ENCODE peak calls at places on chromosome 19, in five cellular contexts. One of them, this sample, is unnamed. For H3K4me1, the result is how much of the 10 kb centered on the place peaks cover.

GRCh38 chr19:4064551-4065260 is 2.0 kb downstream of the ZBTB7A start:
- DNase-seq in tibial nerve: no peak
- DNase-seq in DND-41: peak
- DNase-seq in heart right ventricle: peak
- DNase-seq in kidney: peak
- DNase-seq in this sample: peak

GRCh38 chr19:46480409-46480808 is 9.0 kb upstream of the PNMA8A start:
- DNase-seq in tibial nerve: no peak
- DNase-seq in DND-41: no peak
- DNase-seq in heart right ventricle: no peak
- DNase-seq in kidney: peak
- DNase-seq in this sample: no peak

GRCh38 chr19:6679139-6679538 is 9.2 kb upstream of the TNFSF14 start:
- DNase-seq in tibial nerve: no peak
- DNase-seq in DND-41: no peak
- DNase-seq in heart right ventricle: no peak
- DNase-seq in kidney: no peak
- DNase-seq in this sample: no peak

GRCh38 chr19:13150919-13151604 is 851 bp downstream of the IER2 start:
- DNase-seq in tibial nerve: no peak
- DNase-seq in DND-41: peak
- DNase-seq in heart right ventricle: no peak
- DNase-seq in kidney: no peak
- DNase-seq in this sample: peak

GRCh38 chr19:2977686-2978466 is 512 bp downstream of the TLE6 start:
- DNase-seq in tibial nerve: no peak
- DNase-seq in DND-41: no peak
- DNase-seq in heart right ventricle: no peak
- DNase-seq in kidney: no peak
- DNase-seq in this sample: no peak

GRCh38 chr19:4049432-4049831 is 17.3 kb downstream of the ZBTB7A start:
- DNase-seq in tibial nerve: no peak
- DNase-seq in DND-41: no peak
- DNase-seq in heart right ventricle: peak
- DNase-seq in kidney: no peak
- DNase-seq in this sample: no peak

GRCh38 chr19:43465468-43466120 is at the start of gene LYPD3:
- DNase-seq in tibial nerve: no peak
- DNase-seq in DND-41: no peak
- DNase-seq in heart right ventricle: peak
- DNase-seq in kidney: peak
- DNase-seq in this sample: peak

GRCh38 chr19:17125728-17126677 is 50.4 kb downstream of the MYO9B start:
- DNase-seq in tibial nerve: no peak
- DNase-seq in DND-41: peak
- DNase-seq in heart right ventricle: peak
- DNase-seq in kidney: peak
- DNase-seq in this sample: no peak

GRCh38 chr19:897442-898039 is 4.3 kb downstream of the RNU6-9 start:
- DNase-seq in tibial nerve: no peak
- DNase-seq in DND-41: no peak
- DNase-seq in heart right ventricle: no peak
- DNase-seq in kidney: no peak
- DNase-seq in this sample: no peak

GRCh38 chr19:6260912-6261636 is 18.7 kb downstream of the MLLT1 start:
- DNase-seq in tibial nerve: no peak
- DNase-seq in DND-41: peak
- DNase-seq in heart right ventricle: no peak
- DNase-seq in kidney: no peak
- DNase-seq in this sample: no peak

GRCh38 chr19:12596485-12596884 is 14.1 kb downstream of the ZNF490 start:
- DNase-seq in tibial nerve: no peak
- DNase-seq in DND-41: no peak
- DNase-seq in heart right ventricle: no peak
- DNase-seq in kidney: no peak
- DNase-seq in this sample: no peak

GRCh38 chr19:10027158-10027997 is 14.1 kb downstream of the RDH8 start:
- DNase-seq in tibial nerve: peak
- DNase-seq in DND-41: peak
- DNase-seq in heart right ventricle: peak
- DNase-seq in kidney: peak
- DNase-seq in this sample: peak

GRCh38 chr19:5085566-5085965 is 116.7 kb downstream of the KDM4B start:
- DNase-seq in tibial nerve: no peak
- DNase-seq in DND-41: no peak
- DNase-seq in heart right ventricle: no peak
- DNase-seq in kidney: no peak
- DNase-seq in this sample: no peak

GRCh38 chr19:5089283-5089682 is 120.4 kb downstream of the KDM4B start:
- DNase-seq in tibial nerve: no peak
- DNase-seq in DND-41: no peak
- DNase-seq in heart right ventricle: no peak
- DNase-seq in kidney: no peak
- DNase-seq in this sample: no peak

GRCh38 chr19:5086232-5086631 is 117.3 kb downstream of the KDM4B start:
- DNase-seq in tibial nerve: no peak
- DNase-seq in DND-41: no peak
- DNase-seq in heart right ventricle: no peak
- DNase-seq in kidney: no peak
- DNase-seq in this sample: no peak

GRCh38 chr19:5083547-5083965 is 114.6 kb downstream of the KDM4B start:
- DNase-seq in tibial nerve: no peak
- DNase-seq in DND-41: no peak
- DNase-seq in heart right ventricle: no peak
- DNase-seq in kidney: no peak
- DNase-seq in this sample: no peak

GRCh38 chr19:5086725-5087439 is 118.0 kb downstream of the KDM4B start:
- DNase-seq in tibial nerve: no peak
- DNase-seq in DND-41: no peak
- DNase-seq in heart right ventricle: no peak
- DNase-seq in kidney: no peak
- DNase-seq in this sample: no peak
- TF ChIP-seq CTCF in tibial nerve: no peak
- TF ChIP-seq CTCF in DND-41: no peak
- TF ChIP-seq CTCF in heart right ventricle: no peak
- TF ChIP-seq CTCF in kidney: no peak
- TF ChIP-seq CTCF in this sample: no peak

GRCh38 chr19:54461201-54462071 is 2.1 kb downstream of the LENG9 start:
- DNase-seq in tibial nerve: no peak
- DNase-seq in DND-41: no peak
- DNase-seq in heart right ventricle: no peak
- DNase-seq in kidney: peak
- DNase-seq in this sample: no peak
- H3K4me1 ChIP-seq in tibial nerve: half or more
- H3K4me1 ChIP-seq in DND-41: under half
- H3K4me1 ChIP-seq in heart right ventricle: under half
- H3K4me1 ChIP-seq in kidney: under half
- H3K4me1 ChIP-seq in this sample: under half

GRCh38 chr19:18587962-18588610 is 512 bp upstream of the REX1BD start:
- DNase-seq in tibial nerve: no peak
- DNase-seq in DND-41: no peak
- DNase-seq in heart right ventricle: no peak
- DNase-seq in kidney: no peak
- DNase-seq in this sample: no peak
- H3K27ac ChIP-seq in tibial nerve: peak
- H3K27ac ChIP-seq in DND-41: peak
- H3K27ac ChIP-seq in heart right ventricle: peak
- H3K27ac ChIP-seq in kidney: peak
- H3K27ac ChIP-seq in this sample: peak

GRCh38 chr19:39211731-39212376 is 7.8 kb upstream of the SYCN start:
- DNase-seq in tibial nerve: no peak
- DNase-seq in DND-41: no peak
- DNase-seq in heart right ventricle: no peak
- DNase-seq in kidney: no peak
- DNase-seq in this sample: no peak

GRCh38 chr19:39208175-39208795 is 4.2 kb upstream of the SYCN start:
- DNase-seq in tibial nerve: no peak
- DNase-seq in DND-41: no peak
- DNase-seq in heart right ventricle: no peak
- DNase-seq in kidney: no peak
- DNase-seq in this sample: no peak

GRCh38 chr19:39217094-39217493 is 13.0 kb upstream of the SYCN start:
- DNase-seq in tibial nerve: no peak
- DNase-seq in DND-41: no peak
- DNase-seq in heart right ventricle: no peak
- DNase-seq in kidney: no peak
- DNase-seq in this sample: no peak

GRCh38 chr19:39209196-39209595 is 5.1 kb upstream of the SYCN start:
- DNase-seq in tibial nerve: no peak
- DNase-seq in DND-41: no peak
- DNase-seq in heart right ventricle: no peak
- DNase-seq in kidney: no peak
- DNase-seq in this sample: no peak

GRCh38 chr19:39212377-39212742 is 8.3 kb upstream of the SYCN start:
- DNase-seq in tibial nerve: no peak
- DNase-seq in DND-41: peak
- DNase-seq in heart right ventricle: no peak
- DNase-seq in kidney: no peak
- DNase-seq in this sample: no peak
- TF ChIP-seq CTCF in tibial nerve: no peak
- TF ChIP-seq CTCF in DND-41: peak
- TF ChIP-seq CTCF in heart right ventricle: no peak
- TF ChIP-seq CTCF in kidney: no peak
- TF ChIP-seq CTCF in this sample: no peak

DNA sequence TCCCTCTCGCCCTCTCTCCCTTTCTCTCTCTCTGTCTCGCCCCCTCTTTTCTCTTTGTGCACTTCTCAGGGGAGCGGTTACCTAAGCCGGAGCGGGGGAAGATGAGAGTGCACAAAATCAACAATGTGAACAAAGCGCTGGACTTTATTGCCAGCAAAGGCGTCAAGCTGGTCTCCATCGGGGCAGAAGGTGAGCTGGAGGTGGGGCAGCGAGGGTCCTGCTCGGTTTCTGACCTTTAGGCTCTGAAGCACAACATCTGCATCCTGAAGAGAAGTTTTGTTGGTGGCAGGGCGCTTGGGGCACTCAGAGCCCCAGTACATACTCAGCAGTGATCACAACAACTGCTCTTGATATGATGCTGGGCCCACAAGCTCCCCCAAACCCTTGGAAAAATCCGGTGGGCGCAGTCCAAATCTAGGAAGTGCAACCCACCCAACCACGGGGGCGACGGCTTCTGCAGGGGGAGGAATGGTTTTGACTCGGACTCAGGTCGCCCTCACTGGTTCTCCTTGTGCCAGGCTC is 43.3 kb downstream of the CAPN12 start:
- DNase-seq in tibial nerve: no peak
- DNase-seq in DND-41: no peak
- DNase-seq in heart right ventricle: no peak
- DNase-seq in kidney: no peak
- DNase-seq in this sample: no peak
- H3K4me1 ChIP-seq in tibial nerve: half or more
- H3K4me1 ChIP-seq in DND-41: under half
- H3K4me1 ChIP-seq in heart right ventricle: half or more
- H3K4me1 ChIP-seq in kidney: half or more
- H3K4me1 ChIP-seq in this sample: under half

GRCh38 chr19:41533691-41534090 is 42.3 kb upstream of the CEACAM21 start:
- DNase-seq in tibial nerve: no peak
- DNase-seq in DND-41: no peak
- DNase-seq in heart right ventricle: no peak
- DNase-seq in kidney: no peak
- DNase-seq in this sample: no peak

GRCh38 chr19:41532526-41532925 is 43.4 kb upstream of the CEACAM21 start:
- DNase-seq in tibial nerve: no peak
- DNase-seq in DND-41: no peak
- DNase-seq in heart right ventricle: no peak
- DNase-seq in kidney: no peak
- DNase-seq in this sample: no peak

GRCh38 chr19:41530184-41530534 is 45.8 kb upstream of the CEACAM21 start:
- DNase-seq in tibial nerve: no peak
- DNase-seq in DND-41: no peak
- DNase-seq in heart right ventricle: no peak
- DNase-seq in kidney: no peak
- DNase-seq in this sample: no peak

GRCh38 chr19:41530761-41531301 is 45.1 kb upstream of the CEACAM21 start:
- DNase-seq in tibial nerve: no peak
- DNase-seq in DND-41: no peak
- DNase-seq in heart right ventricle: no peak
- DNase-seq in kidney: no peak
- DNase-seq in this sample: peak

GRCh38 chr19:41531438-41532311 is 44.3 kb upstream of the CEACAM21 start:
- DNase-seq in tibial nerve: peak
- DNase-seq in DND-41: peak
- DNase-seq in heart right ventricle: peak
- DNase-seq in kidney: peak
- DNase-seq in this sample: peak
- H3K27ac ChIP-seq in tibial nerve: peak
- H3K27ac ChIP-seq in DND-41: no peak
- H3K27ac ChIP-seq in heart right ventricle: peak
- H3K27ac ChIP-seq in kidney: peak
- H3K27ac ChIP-seq in this sample: peak

DNA sequence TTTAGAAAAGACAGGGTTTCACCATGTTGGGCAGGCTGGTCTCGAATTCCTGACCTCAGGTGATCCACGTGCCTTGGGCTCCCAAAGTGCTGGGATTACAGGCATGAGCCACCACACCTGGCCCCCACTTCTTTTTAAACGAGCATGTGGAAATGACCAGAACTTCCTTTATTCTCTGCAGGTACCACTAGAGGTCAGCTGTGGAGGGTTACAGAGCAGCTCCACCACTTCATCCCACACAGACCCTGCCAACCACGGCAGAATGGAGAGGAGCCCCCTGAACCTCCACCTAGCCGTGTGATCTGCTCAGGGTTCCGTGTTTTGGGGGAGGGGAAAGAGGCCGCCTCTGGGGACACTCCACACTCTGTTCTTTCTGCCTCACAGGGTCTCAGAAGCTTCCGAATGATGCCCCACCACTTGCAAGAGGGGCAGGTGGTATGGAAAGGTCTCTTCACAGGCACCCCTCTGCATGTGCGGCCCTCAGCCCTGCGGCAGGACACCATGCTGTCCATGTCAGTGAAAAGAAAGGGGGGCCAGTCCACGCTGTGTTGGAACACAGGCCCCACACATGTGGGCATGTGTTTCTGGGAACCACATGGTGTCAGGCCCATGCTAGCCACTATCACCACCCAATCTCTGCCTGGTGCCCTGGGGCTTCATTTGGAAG is 465.0 kb downstream of the TSHZ3 start:
- DNase-seq in tibial nerve: no peak
- DNase-seq in DND-41: no peak
- DNase-seq in heart right ventricle: no peak
- DNase-seq in kidney: no peak
- DNase-seq in this sample: no peak
- TF ChIP-seq CTCF in tibial nerve: no peak
- TF ChIP-seq CTCF in DND-41: no peak
- TF ChIP-seq CTCF in heart right ventricle: no peak
- TF ChIP-seq CTCF in kidney: no peak
- TF ChIP-seq CTCF in this sample: no peak